ENCODE peak calls at places on chromosome 9, in seven cellular contexts. T is activated CD4-positive, alpha-beta T cell treated with anti-CD3 and anti-CD28 coated beads, Interleukin-2, amount 10 ng/mL, durations not matched to agents 7 days and 5 days; I is non-pigmented ciliary epithelial cell; H is A549; N is memory B cell; Y is nephron progenitor cell; X is OCI-LY7. A is an unnamed sample.

GRCh38 chr9:81826541-81826906 is 101.7 kb upstream of the SPATA31D4 start:
- DNase-seq in Y (no peak), X (no peak), T (no peak), I (no peak), H (no peak), N (no peak), A (no peak)

GRCh38 chr9:34633851-34634550 is 3.6 kb downstream of the SIGMAR1 start:
- DNase-seq in I (peak; percentile 26), Y (peak; percentile 78), T (peak; percentile 83), H (peak; percentile 85), X (peak; percentile 74), N (peak; percentile 69), A (peak; percentile 63)

GRCh38 chr9:121684381-121685145 is 33.1 kb downstream of the DAB2IP start:
- DNase-seq in X (peak; percentile 44), H (peak; percentile 60), I (no peak), N (no peak), Y (peak; percentile 66), T (peak; percentile 20), A (no peak)

GRCh38 chr9:68844623-68845612 is 139.9 kb downstream of the PIP5K1B start:
- DNase-seq in I (no peak), Y (peak; percentile 57), X (peak; percentile 67), H (peak; percentile 16), T (peak; percentile 20), N (peak; percentile 44), A (no peak)

GRCh38 chr9:134496413-134497282 is 145.0 kb upstream of the COL5A1 start:
- DNase-seq in T (no peak), N (no peak), Y (no peak), H (no peak), X (no peak), I (peak; percentile 26), A (no peak)

GRCh38 chr9:127397722-127398647 is 1.0 kb downstream of the SLC2A8 start:
- DNase-seq in I (no peak), N (peak; percentile 47), H (peak; percentile 63), X (peak; percentile 53), Y (peak; percentile 66), T (no peak), A (peak; percentile 32)

GRCh38 chr9:31347082-31347617 is 1037.3 kb upstream of the ACO1 start:
- DNase-seq in H (no peak), T (peak; percentile 52), I (no peak), N (no peak), Y (no peak), X (peak; percentile 85), A (no peak)

GRCh38 chr9:107587175-107587963 is 97.8 kb upstream of the KLF4 start:
- DNase-seq in T (no peak), Y (no peak), X (no peak), N (no peak), H (no peak), I (no peak), A (no peak)

GRCh38 chr9:88511906-88512305 is 23.1 kb upstream of the NXNL2 start:
- DNase-seq in N (no peak), T (no peak), Y (no peak), X (no peak), H (no peak), I (no peak), A (no peak)

GRCh38 chr9:117860849-117861248 is 156.6 kb downstream of the TLR4 start:
- DNase-seq in H (no peak), N (no peak), I (no peak), Y (no peak), X (no peak), T (no peak), A (no peak)

GRCh38 chr9:123678038-123678877 is 251.7 kb downstream of the DENND1A start:
- DNase-seq in Y (no peak), T (no peak), X (peak; percentile 59), H (no peak), N (no peak), I (no peak), A (no peak)

GRCh38 chr9:3879315-3879714 is 353.5 kb upstream of the RFX3 start:
- DNase-seq in I (no peak), T (no peak), H (no peak), N (no peak), Y (no peak), X (no peak), A (no peak)

GRCh38 chr9:77944556-77945261 is 86.9 kb downstream of the GNAQ start:
- DNase-seq in H (no peak), T (no peak), N (no peak), I (no peak), X (no peak), Y (peak; percentile 12), A (no peak)

GRCh38 chr9:13484186-13484585 is 204.7 kb upstream of the MPDZ start:
- DNase-seq in N (no peak), X (no peak), H (no peak), T (no peak), I (no peak), Y (no peak), A (no peak)

GRCh38 chr9:75754090-75754489 is 136.4 kb upstream of the PCSK5 start:
- DNase-seq in T (no peak), X (no peak), N (no peak), H (no peak), I (no peak), Y (no peak), A (no peak)

GRCh38 chr9:119639287-119639955 is 270.2 kb upstream of the BRINP1 start:
- DNase-seq in I (no peak), X (no peak), Y (peak; percentile 17), T (no peak), N (no peak), H (no peak), A (no peak)

GRCh38 chr9:113580041-113580953 is 116.8 kb downstream of the RGS3 start:
- DNase-seq in I (no peak), T (peak; percentile 76), N (peak; percentile 50), H (no peak), Y (no peak), X (peak; percentile 58), A (peak; percentile 73)

GRCh38 chr9:69645488-69645887 is 26.7 kb downstream of the APBA1 start:
- DNase-seq in I (no peak), T (no peak), H (no peak), N (no peak), Y (no peak), X (no peak), A (no peak)

GRCh38 chr9:93492327-93492726 is 38.9 kb upstream of the FAM120AOS start:
- DNase-seq in N (no peak), X (no peak), H (no peak), Y (no peak), T (no peak), I (no peak), A (no peak)

A was measured in activated B cell treated with CpG ODN at 0.5 μM for 24 hours.